ENCODE peak calls at places on chromosomes 16 and 17, in eight cellular contexts. L is heart left ventricle, E is IMR-90, P is HCT116, B is transverse colon, K is stomach, D is A549, I is vagina. F is an unnamed sample. For H3K4me1, the result is how much of the 10 kb centered on the place peaks cover.

GRCh38 chr17:56262854-56263253 is 109.6 kb downstream of the ANKFN1 start:
- DNase-seq in L (no peak), E (peak), P (no peak), B (no peak), K (peak), D (no peak), I (no peak), F (no peak)

GRCh38 chr16:5323284-5323683 is 225.7 kb upstream of the EEF2KMT start:
- DNase-seq in L (no peak), E (no peak), P (no peak), B (no peak), K (no peak), D (no peak), I (no peak), F (no peak)

GRCh38 chr16:16073884-16074781 is 124.7 kb downstream of the ABCC1 start:
- DNase-seq in L (no peak), E (peak), P (no peak), B (peak), K (peak), D (peak), I (no peak), F (no peak)

GRCh38 chr16:49800876-49801275 is 55.0 kb downstream of the ZNF423 start:
- DNase-seq in L (no peak), E (no peak), P (no peak), B (no peak), K (no peak), D (no peak), I (no peak), F (no peak)

GRCh38 chr16:55280622-55281021 is 43.4 kb upstream of the IRX6 start:
- DNase-seq in L (no peak), E (no peak), P (no peak), B (no peak), K (no peak), D (no peak), I (peak), F (no peak)

GRCh38 chr16:29729116-29729521 is 16.7 kb downstream of the C16orf54 start:
- DNase-seq in L (no peak), E (peak), P (peak), B (no peak), K (no peak), D (peak), I (no peak), F (no peak)

GRCh38 chr17:48679385-48680096 is 42.8 kb downstream of the PRAC1 start:
- DNase-seq in L (no peak), E (no peak), P (no peak), B (no peak), K (no peak), D (no peak), I (no peak), F (no peak)

GRCh38 chr17:38701504-38702165 is 3.4 kb upstream of the MLLT6 start:
- DNase-seq in L (no peak), E (peak), P (no peak), B (peak), K (no peak), D (peak), I (no peak), F (no peak)

GRCh38 chr16:28309811-28310311 is 17.5 kb downstream of the SBK1 start:
- DNase-seq in L (peak), E (no peak), P (no peak), B (peak), K (no peak), D (no peak), I (no peak), F (no peak)

GRCh38 chr17:47694018-47694817 is at the start of gene TBKBP1:
- DNase-seq in L (peak), E (peak), P (no peak), B (peak), K (no peak), D (peak), I (no peak), F (peak)

GRCh38 chr16:89274561-89275283 is 57.2 kb downstream of the ZNF778 start:
- DNase-seq in L (no peak), E (no peak), P (no peak), B (no peak), K (no peak), D (no peak), I (no peak), F (no peak)

GRCh38 chr16:86761117-86761971 is 183.0 kb downstream of the FOXL1 start:
- DNase-seq in L (peak), E (peak), P (peak), B (peak), K (peak), D (peak), I (no peak), F (peak)

GRCh38 chr16:67976205-67976604 is 4.1 kb downstream of the DPEP3 start:
- DNase-seq in L (no peak), E (no peak), P (no peak), B (no peak), K (no peak), D (no peak), I (no peak), F (no peak)

DNA sequence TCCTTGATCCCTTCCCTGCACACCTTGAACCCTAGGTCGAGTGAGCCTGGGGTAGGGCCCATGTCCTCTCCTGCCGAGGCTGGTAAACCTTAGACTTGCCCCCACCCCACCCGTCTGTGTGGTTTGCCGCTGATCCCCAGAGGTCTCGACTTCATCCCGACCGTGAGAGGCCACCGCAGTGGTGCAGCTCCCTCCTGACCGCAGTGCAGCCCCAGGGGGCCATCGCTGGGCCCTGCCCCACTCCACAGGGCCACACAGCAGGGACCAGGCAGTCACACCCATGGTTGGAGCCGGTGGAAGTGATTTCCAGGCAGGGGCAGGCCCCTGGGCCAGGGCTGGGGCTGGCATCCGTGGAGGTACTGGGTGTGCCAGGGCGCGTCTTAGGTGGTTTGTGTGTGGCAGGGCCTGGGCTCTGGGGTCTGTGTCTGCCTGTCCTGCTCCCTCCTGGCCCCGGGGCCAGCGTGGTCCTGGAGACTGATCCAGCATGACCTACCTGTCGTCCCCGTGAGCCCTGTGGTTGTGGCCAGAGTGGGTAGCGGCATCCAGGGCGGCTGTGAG is 46.7 kb downstream of the BAIAP2 start:
- DNase-seq in L (no peak), E (no peak), P (no peak), B (no peak), K (peak), D (no peak), I (no peak), F (no peak)
- H3K4me1 ChIP-seq in L (under half), E (under half), P (under half), B (under half), K (half or more), D (under half), I (under half), F (under half)

GRCh38 chr17:81858967-81859905 is 1.1 kb downstream of the P4HB start:
- DNase-seq in L (no peak), E (no peak), P (no peak), B (no peak), K (no peak), D (no peak), I (peak), F (no peak)

GRCh38 chr17:81859906-81860755 is at the start of gene P4HB:
- DNase-seq in L (peak), E (no peak), P (no peak), B (peak), K (no peak), D (no peak), I (peak), F (peak)

GRCh38 chr17:81860756-81861568 is 627 bp upstream of the P4HB start:
- DNase-seq in L (peak), E (peak), P (peak), B (peak), K (peak), D (peak), I (peak), F (peak)

GRCh38 chr17:81854974-81855774 is 5.2 kb downstream of the P4HB start:
- DNase-seq in L (no peak), E (no peak), P (no peak), B (no peak), K (peak), D (no peak), I (no peak), F (no peak)

GRCh38 chr17:81858170-81858966 is 2.0 kb downstream of the P4HB start:
- DNase-seq in L (no peak), E (no peak), P (no peak), B (no peak), K (no peak), D (no peak), I (no peak), F (no peak)
- TF ChIP-seq POLR2A in L (no peak), E (no peak), P (no peak), B (no peak), K (no peak), D (no peak), I (no peak), F (no peak)

GRCh38 chr17:50145532-50146229 is 4.8 kb downstream of the PPP1R9B start:
- DNase-seq in L (no peak), E (no peak), P (no peak), B (no peak), K (no peak), D (no peak), I (no peak), F (no peak)
- H3K4me1 ChIP-seq in L (half or more), E (under half), P (under half), B (under half), K (half or more), D (under half), I (half or more), F (under half)

GRCh38 chr17:82480345-82480744 is 21.8 kb downstream of the NARF start:
- DNase-seq in L (no peak), E (no peak), P (no peak), B (no peak), K (no peak), D (no peak), I (no peak), F (no peak)
- TF ChIP-seq POLR2A in L (no peak), E (no peak), P (no peak), B (no peak), K (no peak), D (no peak), I (no peak), F (no peak)

GRCh38 chr16:9007177-9007794 is 43.6 kb upstream of the USP7 start:
- DNase-seq in L (peak), E (peak), P (no peak), B (no peak), K (no peak), D (no peak), I (no peak), F (no peak)
- H3K4me1 ChIP-seq in L (under half), E (under half), P (under half), B (under half), K (under half), D (under half), I (under half), F (under half)

GRCh38 chr17:5198472-5198871 is 6.8 kb upstream of the ZNF594 start:
- DNase-seq in L (no peak), E (no peak), P (no peak), B (no peak), K (no peak), D (no peak), I (no peak), F (no peak)
- TF ChIP-seq POLR2A in L (no peak), E (no peak), P (no peak), B (no peak), K (no peak), D (no peak), I (no peak), F (no peak)

GRCh38 chr17:40621019-40621418 is 26.6 kb downstream of the SMARCE1 start:
- DNase-seq in L (no peak), E (no peak), P (no peak), B (no peak), K (no peak), D (no peak), I (no peak), F (no peak)
- H3K4me1 ChIP-seq in L (under half), E (under half), P (under half), B (under half), K (under half), D (under half), I (under half), F (under half)